ENCODE peak calls at places on chromosomes 2 and 18, in four cellular contexts. L is HepG2, W is H1, H is GM12878. B is an unnamed sample.

GRCh38 chr18:59994357-59994756 is 94.6 kb downstream of the PMAIP1 start:
- DNase-seq in L (no peak), H (no peak), W (no peak), B (no peak)

GRCh38 chr18:79528846-79529245 is 133.1 kb downstream of the NFATC1 start:
- DNase-seq in W (peak; percentile 92), H (no peak), L (peak; percentile 36), B (peak; percentile 84)

GRCh38 chr2:112920923-112921532 is 10.1 kb downstream of the IL37 start:
- DNase-seq in W (no peak), L (no peak), H (no peak), B (no peak)

GRCh38 chr2:182893666-182894065 is 27.2 kb upstream of the FRZB start:
- DNase-seq in H (no peak), W (no peak), L (no peak), B (no peak)

GRCh38 chr18:32922951-32923430 is 150.2 kb upstream of the KLHL14 start:
- DNase-seq in W (no peak), L (no peak), H (no peak), B (no peak)

GRCh38 chr18:33923980-33924379 is 300.7 kb downstream of the NOL4 start:
- DNase-seq in W (no peak), L (no peak), H (no peak), B (peak; percentile 49)

GRCh38 chr18:6370886-6371635 is 43.6 kb downstream of the L3MBTL4 start:
- DNase-seq in L (peak; percentile 86), H (no peak), W (no peak), B (peak; percentile 56)

GRCh38 chr2:33304032-33304864 is 172.2 kb upstream of the RASGRP3 start:
- DNase-seq in W (no peak), H (no peak), L (no peak), B (no peak)

GRCh38 chr2:200772620-200773019 is 39.1 kb upstream of the BZW1 start:
- DNase-seq in W (no peak), H (no peak), L (no peak), B (no peak)

GRCh38 chr2:120385355-120386127 is 39.6 kb downstream of the INHBB start:
- DNase-seq in H (no peak), L (no peak), W (no peak), B (no peak)

GRCh38 chr18:45008694-45009372 is 328.1 kb downstream of the SETBP1 start:
- DNase-seq in L (no peak), W (no peak), H (no peak), B (no peak)

GRCh38 chr2:26139269-26140183 is 33.4 kb upstream of the GAREM2 start:
- DNase-seq in L (no peak), W (no peak), H (no peak), B (no peak)

GRCh38 chr2:235709969-235710879 is 216.4 kb downstream of the AGAP1 start:
- DNase-seq in W (no peak), L (no peak), H (no peak), B (no peak)

GRCh38 chr2:216584112-216584511 is 49.1 kb upstream of the IGFBP2 start:
- DNase-seq in W (no peak), L (peak; percentile 38), H (no peak), B (no peak)

GRCh38 chr18:73669299-73669698 is 478.3 kb downstream of the FBXO15 start:
- DNase-seq in W (no peak), L (no peak), H (no peak), B (no peak)

GRCh38 chr2:45928946-45929345 is 277.5 kb downstream of the PRKCE start:
- DNase-seq in H (no peak), W (no peak), L (no peak), B (no peak)

GRCh38 chr2:99488999-99489757 is 639 bp downstream of the REV1 start:
- DNase-seq in L (peak; percentile 65), H (no peak), W (peak; percentile 73), B (peak; percentile 88)

GRCh38 chr2:26978061-26978596 is 7.7 kb downstream of the MAPRE3 start:
- DNase-seq in H (no peak), L (no peak), W (no peak), B (peak; percentile 65)

GRCh38 chr2:29420484-29420883 is 305.3 kb downstream of the CLIP4 start:
- DNase-seq in L (no peak), H (no peak), W (no peak), B (no peak)

GRCh38 chr2:133773862-133774674 is 205.8 kb upstream of the NCKAP5 start:
- DNase-seq in W (no peak), L (no peak), H (no peak), B (no peak)

GRCh38 chr2:238462782-238463396 is 36.2 kb downstream of the ASB1 start:
- DNase-seq in W (no peak), H (peak; percentile 13), L (peak; percentile 77), B (peak; percentile 69)

GRCh38 chr2:43044093-43044614 is 182.3 kb downstream of the ZFP36L2 start:
- DNase-seq in L (no peak), W (no peak), H (no peak), B (no peak)

GRCh38 chr2:43041661-43042360 is 184.6 kb downstream of the ZFP36L2 start:
- DNase-seq in L (peak; percentile 46), W (peak; percentile 60), H (no peak), B (peak; percentile 82)

GRCh38 chr2:43047187-43047780 is 179.1 kb downstream of the ZFP36L2 start:
- DNase-seq in W (no peak), H (no peak), L (no peak), B (no peak)

GRCh38 chr2:43043471-43043870 is 182.9 kb downstream of the ZFP36L2 start:
- DNase-seq in W (no peak), L (no peak), H (no peak), B (no peak)

DNA sequence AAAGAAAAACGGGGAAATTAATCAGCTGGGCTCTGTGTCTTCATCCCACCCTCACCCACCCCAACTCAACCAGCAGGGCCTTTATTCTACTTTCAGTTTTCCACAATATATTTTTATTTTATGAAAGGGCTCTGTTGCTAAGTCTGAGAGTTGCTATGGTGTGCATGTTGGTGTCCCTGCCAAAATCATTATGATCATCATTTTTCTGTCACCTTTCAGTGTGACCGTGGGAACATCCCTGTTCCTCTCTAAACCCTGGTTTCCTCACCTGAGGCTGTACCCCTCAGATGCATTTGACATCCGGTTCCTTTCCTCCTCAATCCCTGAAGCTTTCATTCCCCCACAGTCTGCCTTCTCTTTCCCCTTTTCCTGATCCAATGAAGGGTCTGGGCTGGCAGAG is 180.5 kb downstream of the ZFP36L2 start:
- DNase-seq in L (no peak), H (no peak), W (no peak), B (no peak)
- H3K4me1 ChIP-seq in L (peaks cover 60% of the 10 kb centered on the region), H (no peaks in the 10 kb centered on the region), W (peaks cover 11% of the 10 kb centered on the region), B (peaks cover 37% of the 10 kb centered on the region)

GRCh38 chr2:232487385-232488096 is at the start of gene ECEL1:
- DNase-seq in W (peak; percentile 71), H (no peak), L (no peak), B (peak; percentile 75)
- TF ChIP-seq CHD2 in W (no peak), H (no peak), L (no peak), B (no peak)

GRCh38 chr18:13627639-13628038 is 98.7 kb downstream of the FAM210A start:
- DNase-seq in L (no peak), H (no peak), W (no peak), B (no peak)

GRCh38 chr18:13628211-13628610 is 98.1 kb downstream of the FAM210A start:
- DNase-seq in H (no peak), L (no peak), W (no peak), B (no peak)

GRCh38 chr18:13630869-13631268 is 95.5 kb downstream of the FAM210A start:
- DNase-seq in L (no peak), W (no peak), H (no peak), B (no peak)

GRCh38 chr18:13626544-13626908 is 99.8 kb downstream of the FAM210A start:
- DNase-seq in L (no peak), H (no peak), W (no peak), B (no peak)

GRCh38 chr18:13629841-13630747 is 96.3 kb downstream of the FAM210A start:
- DNase-seq in H (peak; percentile 48), W (no peak), L (peak; percentile 67), B (peak; percentile 91)
- TF ChIP-seq TCF12 in H (no peak), W (no peak), L (no peak), B (no peak)

GRCh38 chr2:85588218-85589044 is 4.2 kb downstream of the VAMP5 start:
- DNase-seq in H (no peak), W (no peak), L (no peak), B (no peak)
- H3K4me1 ChIP-seq in H (peaks cover 20% of the 10 kb centered on the region), W (peaks cover 2% of the 10 kb centered on the region), L (peaks cover 97% of the 10 kb centered on the region), B (peaks cover 11% of the 10 kb centered on the region)

DNA sequence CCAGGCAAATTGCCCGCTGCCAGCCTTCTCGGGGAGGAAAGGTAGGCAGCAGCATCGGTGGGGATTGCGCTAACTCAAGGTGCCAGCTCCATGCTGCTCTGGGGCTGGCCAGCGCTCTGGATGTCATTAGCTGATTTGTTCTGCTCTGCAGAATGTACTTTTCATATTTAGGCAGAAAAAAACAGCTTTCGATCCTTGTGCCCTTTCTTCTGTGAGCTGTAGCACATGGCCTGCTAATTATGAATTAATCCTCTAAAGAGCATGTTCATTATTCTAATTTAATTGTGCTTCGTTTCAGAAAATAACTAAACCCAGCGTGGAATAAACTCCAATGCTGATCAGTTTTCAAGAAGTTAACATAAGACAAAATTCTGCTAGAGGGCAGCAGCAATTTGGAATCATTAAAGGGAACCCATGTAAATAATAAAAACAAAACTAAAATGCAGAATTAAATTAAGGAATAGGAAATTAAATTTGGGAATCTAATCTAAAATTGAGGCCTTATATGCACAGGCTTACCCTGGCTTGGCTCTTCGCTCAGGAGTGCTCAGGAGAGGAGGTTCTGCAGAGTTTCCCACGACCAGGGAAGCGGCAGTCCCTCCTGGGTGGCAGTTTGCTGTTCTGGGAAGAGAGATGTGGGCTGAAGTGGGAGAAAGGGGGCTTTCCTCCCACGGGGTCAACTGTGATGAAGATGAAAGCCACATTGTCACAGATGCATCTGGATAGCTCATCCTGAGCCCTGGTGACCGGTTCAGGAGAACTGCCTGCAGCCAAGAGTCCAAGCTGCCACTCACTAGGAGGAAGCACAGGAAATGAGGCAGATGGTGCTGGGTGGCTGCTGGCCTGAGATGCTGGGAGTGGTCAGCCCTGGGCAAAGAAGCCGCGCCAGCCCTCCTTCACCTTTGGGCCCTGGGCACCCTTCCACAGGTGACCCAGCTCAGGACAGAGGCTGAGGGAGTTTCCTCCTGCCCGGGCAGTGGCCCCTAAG is 93.2 kb upstream of the PKDCC start:
- DNase-seq in W (no peak), H (no peak), L (no peak), B (peak; percentile 79)
- TF ChIP-seq CHD2 in W (no peak), H (no peak), L (no peak), B (peak; percentile 63)

DNA sequence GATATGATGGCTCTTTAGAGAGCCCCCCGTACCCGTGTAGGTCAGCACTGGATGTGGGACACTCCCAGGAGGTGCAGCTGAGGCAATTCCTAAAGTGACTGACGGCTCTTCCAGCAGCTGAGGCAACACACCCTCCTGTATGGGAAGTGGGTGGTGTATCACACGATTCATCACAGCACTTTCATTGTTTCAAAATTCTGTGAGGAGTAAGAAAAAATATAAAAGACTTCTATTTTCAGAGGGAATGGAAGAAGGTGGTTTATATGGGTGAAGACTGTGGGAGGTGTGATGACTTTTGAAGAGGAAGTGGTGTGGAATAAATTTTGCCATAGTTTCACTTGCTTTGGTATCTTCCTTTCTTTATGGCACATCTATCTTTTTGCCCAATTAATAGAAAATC is 22.3 kb downstream of the QPCT start:
- DNase-seq in W (peak; percentile 27), H (no peak), L (no peak), B (no peak)
- TF ChIP-seq TCF12 in W (no peak), H (no peak), L (no peak), B (no peak)

GRCh38 chr18:77054288-77054605 is 78.3 kb downstream of the MBP start:
- DNase-seq in L (no peak), H (no peak), W (no peak), B (no peak)
- H3K4me1 ChIP-seq in L (peaks cover 43% of the 10 kb centered on the region), H (peaks cover 46% of the 10 kb centered on the region), W (peaks cover 23% of the 10 kb centered on the region), B (peaks cover 9% of the 10 kb centered on the region)

GRCh38 chr2:161102770-161103450 is 57.3 kb upstream of the TANK start:
- DNase-seq in L (no peak), W (no peak), H (no peak), B (no peak)
- TF ChIP-seq CHD2 in L (no peak), W (no peak), H (no peak), B (no peak)